ENCODE peak calls at places on chromosomes 1 and 21, in four cellular contexts. One of them, this sample, is unnamed.

GRCh38 chr1:149995927-149996326 is 14.6 kb downstream of the OTUD7B start:
- DNase-seq in neural crest cell: no peak
- DNase-seq in GM12865: peak
- DNase-seq in fibroblast of mammary gland: peak
- DNase-seq in this sample: no peak

GRCh38 chr21:46253610-46254124 is 25.1 kb upstream of the LSS start:
- DNase-seq in neural crest cell: no peak
- DNase-seq in GM12865: peak
- DNase-seq in fibroblast of mammary gland: peak
- DNase-seq in this sample: no peak

GRCh38 chr21:36849461-36849860 is 117.0 kb downstream of the HLCS start:
- DNase-seq in neural crest cell: no peak
- DNase-seq in GM12865: no peak
- DNase-seq in fibroblast of mammary gland: no peak
- DNase-seq in this sample: no peak

GRCh38 chr1:67431869-67432578 is 1.8 kb upstream of the SERBP1 start:
- DNase-seq in neural crest cell: no peak
- DNase-seq in GM12865: no peak
- DNase-seq in fibroblast of mammary gland: peak
- DNase-seq in this sample: no peak

GRCh38 chr21:40924641-40925040 is 77.7 kb upstream of the DSCAM start:
- DNase-seq in neural crest cell: no peak
- DNase-seq in GM12865: no peak
- DNase-seq in fibroblast of mammary gland: no peak
- DNase-seq in this sample: no peak

GRCh38 chr1:162349635-162350330 is 26.9 kb downstream of the SPATA46 start:
- DNase-seq in neural crest cell: no peak
- DNase-seq in GM12865: no peak
- DNase-seq in fibroblast of mammary gland: peak
- DNase-seq in this sample: no peak

GRCh38 chr1:41779350-41779749 is 139.4 kb downstream of the HIVEP3 start:
- DNase-seq in neural crest cell: no peak
- DNase-seq in GM12865: no peak
- DNase-seq in fibroblast of mammary gland: no peak
- DNase-seq in this sample: no peak

GRCh38 chr21:38751379-38752050 is 54.2 kb upstream of the ETS2 start:
- DNase-seq in neural crest cell: no peak
- DNase-seq in GM12865: no peak
- DNase-seq in fibroblast of mammary gland: no peak
- DNase-seq in this sample: no peak

GRCh38 chr1:234605983-234606730 is 3.8 kb downstream of the IRF2BP2 start:
- DNase-seq in neural crest cell: no peak
- DNase-seq in GM12865: peak
- DNase-seq in fibroblast of mammary gland: peak
- DNase-seq in this sample: no peak

GRCh38 chr21:19340303-19340702 is 936.7 kb upstream of the TMPRSS15 start:
- DNase-seq in neural crest cell: no peak
- DNase-seq in GM12865: no peak
- DNase-seq in fibroblast of mammary gland: no peak
- DNase-seq in this sample: no peak

GRCh38 chr1:110460253-110461220 is 9.6 kb downstream of the PROK1 start:
- DNase-seq in neural crest cell: peak
- DNase-seq in GM12865: peak
- DNase-seq in fibroblast of mammary gland: peak
- DNase-seq in this sample: peak

GRCh38 chr1:94105957-94106529 is 14.9 kb downstream of the ABCA4 start:
- DNase-seq in neural crest cell: no peak
- DNase-seq in GM12865: peak
- DNase-seq in fibroblast of mammary gland: peak
- DNase-seq in this sample: no peak

GRCh38 chr1:167105150-167105840 is 11.4 kb downstream of the STYXL2 start:
- DNase-seq in neural crest cell: no peak
- DNase-seq in GM12865: peak
- DNase-seq in fibroblast of mammary gland: no peak
- DNase-seq in this sample: no peak

GRCh38 chr1:244049969-244050834 is 881 bp upstream of the ZBTB18 start:
- DNase-seq in neural crest cell: no peak
- DNase-seq in GM12865: peak
- DNase-seq in fibroblast of mammary gland: no peak
- DNase-seq in this sample: no peak

GRCh38 chr1:192805832-192806323 is 3.0 kb upstream of the RGS2 start:
- DNase-seq in neural crest cell: no peak
- DNase-seq in GM12865: peak
- DNase-seq in fibroblast of mammary gland: peak
- DNase-seq in this sample: no peak

GRCh38 chr21:31873696-31874599 is 1.1 kb downstream of the HUNK start:
- DNase-seq in neural crest cell: peak
- DNase-seq in GM12865: peak
- DNase-seq in fibroblast of mammary gland: no peak
- DNase-seq in this sample: peak

GRCh38 chr1:8381618-8382017 is 63.7 kb downstream of the SLC45A1 start:
- DNase-seq in neural crest cell: no peak
- DNase-seq in GM12865: no peak
- DNase-seq in fibroblast of mammary gland: peak
- DNase-seq in this sample: no peak

GRCh38 chr1:174359454-174359805 is 88.3 kb upstream of the GPR52 start:
- DNase-seq in neural crest cell: no peak
- DNase-seq in GM12865: no peak
- DNase-seq in fibroblast of mammary gland: no peak
- DNase-seq in this sample: no peak

GRCh38 chr1:223223091-223223995 is 80.3 kb upstream of the TLR5 start:
- DNase-seq in neural crest cell: no peak
- DNase-seq in GM12865: no peak
- DNase-seq in fibroblast of mammary gland: no peak
- DNase-seq in this sample: peak

GRCh38 chr21:15034126-15034848 is 30.5 kb downstream of the NRIP1 start:
- DNase-seq in neural crest cell: no peak
- DNase-seq in GM12865: no peak
- DNase-seq in fibroblast of mammary gland: peak
- DNase-seq in this sample: no peak

GRCh38 chr1:940121-941026 is 16.7 kb downstream of the SAMD11 start:
- DNase-seq in neural crest cell: no peak
- DNase-seq in GM12865: no peak
- DNase-seq in fibroblast of mammary gland: peak
- DNase-seq in this sample: peak

GRCh38 chr1:57024855-57025254 is 59.0 kb upstream of the C8B start:
- DNase-seq in neural crest cell: peak
- DNase-seq in GM12865: no peak
- DNase-seq in fibroblast of mammary gland: no peak
- DNase-seq in this sample: no peak

GRCh38 chr1:117821382-117821755 is 108.1 kb downstream of the GDAP2 start:
- DNase-seq in neural crest cell: no peak
- DNase-seq in GM12865: no peak
- DNase-seq in fibroblast of mammary gland: no peak
- DNase-seq in this sample: no peak

GRCh38 chr1:183230403-183230802 is 44.3 kb downstream of the LAMC2 start:
- DNase-seq in neural crest cell: no peak
- DNase-seq in GM12865: no peak
- DNase-seq in fibroblast of mammary gland: peak
- DNase-seq in this sample: no peak

GRCh38 chr1:11838349-11839272 is 9.0 kb downstream of the NPPA start:
- DNase-seq in neural crest cell: peak
- DNase-seq in GM12865: peak
- DNase-seq in fibroblast of mammary gland: peak
- DNase-seq in this sample: peak

GRCh38 chr1:159700312-159700711 is 14.1 kb downstream of the CRP start:
- DNase-seq in neural crest cell: no peak
- DNase-seq in GM12865: no peak
- DNase-seq in fibroblast of mammary gland: no peak
- DNase-seq in this sample: no peak
- TF ChIP-seq CTCF in neural crest cell: no peak
- TF ChIP-seq CTCF in GM12865: no peak
- TF ChIP-seq CTCF in fibroblast of mammary gland: no peak
- TF ChIP-seq CTCF in this sample: no peak

DNA sequence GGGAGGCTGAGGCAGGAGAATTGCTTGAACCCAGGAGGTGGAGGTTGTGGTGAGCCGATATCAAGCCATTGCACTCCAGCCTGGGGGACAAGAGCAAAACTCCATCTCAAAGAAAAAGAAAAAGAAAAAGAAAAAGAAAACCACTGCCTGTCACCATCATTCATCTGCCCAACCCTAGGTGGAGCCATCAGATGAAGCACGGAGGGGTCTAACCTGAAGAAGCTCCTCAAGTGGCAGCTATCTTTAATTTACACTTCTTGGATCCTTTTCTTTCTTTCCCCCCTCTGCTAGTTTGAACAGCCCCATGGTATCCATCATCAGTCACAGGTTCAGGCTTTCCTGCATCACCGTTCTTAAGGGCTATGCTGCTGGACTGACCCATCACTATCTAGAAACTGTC is 57.0 kb downstream of the PLEKHA6 start:
- DNase-seq in neural crest cell: no peak
- DNase-seq in GM12865: no peak
- DNase-seq in fibroblast of mammary gland: no peak
- DNase-seq in this sample: no peak
- TF ChIP-seq CTCF in neural crest cell: no peak
- TF ChIP-seq CTCF in GM12865: no peak
- TF ChIP-seq CTCF in fibroblast of mammary gland: no peak
- TF ChIP-seq CTCF in this sample: no peak

DNA sequence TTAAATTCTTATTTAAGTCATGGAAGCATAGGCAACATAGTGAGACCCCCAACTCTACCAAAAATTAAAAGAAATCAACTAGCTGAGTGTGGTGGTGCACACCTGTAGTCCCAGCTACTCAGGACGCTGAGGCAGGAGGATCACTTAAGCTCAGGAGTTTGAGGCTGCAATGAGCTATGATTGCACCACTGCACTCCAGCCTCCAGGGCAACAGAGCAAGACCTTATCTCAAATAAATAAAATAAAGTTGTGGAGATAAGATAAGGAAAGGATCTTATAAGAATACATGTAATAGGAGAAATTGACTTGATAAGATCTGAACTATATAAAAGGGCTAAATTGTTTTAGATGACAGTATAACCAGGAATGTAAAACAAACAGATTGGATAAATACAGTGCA is 2.3 kb upstream of the BATF3 start:
- DNase-seq in neural crest cell: no peak
- DNase-seq in GM12865: no peak
- DNase-seq in fibroblast of mammary gland: no peak
- DNase-seq in this sample: no peak
- TF ChIP-seq CTCF in neural crest cell: peak
- TF ChIP-seq CTCF in GM12865: no peak
- TF ChIP-seq CTCF in fibroblast of mammary gland: no peak
- TF ChIP-seq CTCF in this sample: no peak

GRCh38 chr1:116036255-116036654 is 59.9 kb downstream of the SLC22A15 start:
- DNase-seq in neural crest cell: no peak
- DNase-seq in GM12865: no peak
- DNase-seq in fibroblast of mammary gland: no peak
- DNase-seq in this sample: no peak
- TF ChIP-seq CTCF in neural crest cell: no peak
- TF ChIP-seq CTCF in GM12865: no peak
- TF ChIP-seq CTCF in fibroblast of mammary gland: no peak
- TF ChIP-seq CTCF in this sample: no peak

This sample was measured in osteocyte.